ENCODE peak calls at places on chromosomes 16 and 17, in five cellular contexts. J is trophoblast cell, N is H9, S is mesenchymal stem cell, K is H1. O is an unnamed sample.
A peak's percentile ranks its signal among the peaks of the same experiment; 100 is the strongest.

GRCh38 chr17:30389755-30390300 is 11.1 kb downstream of the CPD start:
- DNase-seq in N (no peak), K (no peak), J (peak; percentile 76), S (no peak), O (no peak)

GRCh38 chr17:74149597-74150427 is 53.7 kb upstream of the RPL38 start:
- DNase-seq in S (no peak), N (peak; percentile 36), J (no peak), K (no peak), O (no peak)

GRCh38 chr17:59483860-59484259 is 81.5 kb upstream of the DHX40 start:
- DNase-seq in K (no peak), S (no peak), N (no peak), J (no peak), O (no peak)

GRCh38 chr17:45115015-45115625 is 17.2 kb downstream of the PLCD3 start:
- DNase-seq in N (no peak), J (no peak), K (no peak), S (no peak), O (no peak)

GRCh38 chr16:66881964-66882508 is 1.7 kb downstream of the PDP2 start:
- DNase-seq in J (no peak), K (no peak), N (no peak), S (no peak), O (no peak)

GRCh38 chr17:5809056-5809455 is 224.7 kb upstream of the NLRP1 start:
- DNase-seq in K (no peak), S (no peak), J (no peak), N (peak; percentile 14), O (no peak)

GRCh38 chr16:12545292-12545610 is 258.4 kb downstream of the CPPED1 start:
- DNase-seq in N (no peak), S (no peak), K (no peak), J (no peak), O (no peak)

GRCh38 chr16:21156767-21157467 is 1.6 kb upstream of the LDAF1 start:
- DNase-seq in K (no peak), N (peak; percentile 63), S (peak; percentile 83), J (peak; percentile 78), O (peak; percentile 59)

GRCh38 chr17:36128411-36128978 is 24.9 kb downstream of the CCL4 start:
- DNase-seq in N (no peak), J (no peak), K (no peak), S (no peak), O (no peak)

GRCh38 chr16:47734987-47735594 is 274.0 kb downstream of the PHKB start:
- DNase-seq in J (no peak), S (no peak), N (no peak), K (no peak), O (no peak)

GRCh38 chr16:4944333-4945281 is 7.7 kb upstream of the PPL start:
- DNase-seq in N (peak; percentile 90), K (no peak), J (peak; percentile 79), S (peak; percentile 98), O (no peak)

GRCh38 chr16:23967018-23967417 is 131.2 kb downstream of the PRKCB start:
- DNase-seq in K (no peak), S (no peak), J (no peak), N (no peak), O (no peak)

GRCh38 chr16:2516391-2517240 is 2.9 kb downstream of the ATP6V0C start:
- DNase-seq in S (peak; percentile 46), J (no peak), N (no peak), K (no peak), O (no peak)

GRCh38 chr17:70078549-70078948 is 3.5 kb downstream of the KCNJ16 start:
- DNase-seq in S (no peak), N (no peak), J (no peak), K (no peak), O (no peak)

GRCh38 chr16:81521141-81521626 is 76.6 kb downstream of the CMIP start:
- DNase-seq in J (no peak), N (no peak), S (no peak), K (no peak), O (no peak)

GRCh38 chr17:38749222-38750043 is 1.3 kb upstream of the PCGF2 start:
- DNase-seq in N (peak; percentile 93), J (peak; percentile 52), K (no peak), S (peak; percentile 68), O (peak; percentile 77)

GRCh38 chr16:55730115-55730514 is 74.3 kb downstream of the SLC6A2 start:
- DNase-seq in K (no peak), N (no peak), S (no peak), J (no peak), O (no peak)

GRCh38 chr17:82281502-82282238 is 8.2 kb upstream of the CSNK1D start:
- DNase-seq in J (no peak), K (no peak), S (no peak), N (no peak), O (no peak)

GRCh38 chr17:80453980-80454556 is 22.3 kb downstream of the NPTX1 start:
- DNase-seq in S (no peak), J (no peak), N (no peak), K (no peak), O (no peak)

GRCh38 chr17:40440166-40440565 is 3.1 kb upstream of the IGFBP4 start:
- DNase-seq in K (no peak), J (no peak), S (no peak), N (no peak), O (no peak)

GRCh38 chr16:1612320-1613111 is at the start of gene CRAMP1:
- DNase-seq in N (no peak), J (peak; percentile 67), S (peak; percentile 52), K (no peak), O (peak; percentile 8)

GRCh38 chr16:89643769-89644300 is 13.7 kb downstream of the CHMP1A start:
- DNase-seq in S (no peak), N (no peak), K (no peak), J (no peak), O (no peak)

GRCh38 chr16:68733570-68733969 is 3.5 kb upstream of the CDH1 start:
- DNase-seq in K (no peak), N (no peak), J (no peak), S (no peak), O (no peak)

GRCh38 chr16:57541754-57542435 is 548 bp upstream of the ADGRG5 start:
- DNase-seq in S (no peak), J (no peak), N (peak; percentile 10), K (no peak), O (no peak)

GRCh38 chr16:62478903-62479458 is 442.7 kb upstream of the CDH8 start:
- DNase-seq in S (no peak), N (no peak), K (no peak), J (no peak), O (no peak)

GRCh38 chr17:1267471-1267947 is 2.7 kb upstream of the BHLHA9 start:
- DNase-seq in J (peak; percentile 28), K (no peak), N (peak; percentile 32), S (no peak), O (no peak)

GRCh38 chr17:17964710-17965109 is 7.5 kb downstream of the TOM1L2 start:
- DNase-seq in J (no peak), S (no peak), K (no peak), N (no peak), O (no peak)

GRCh38 chr17:17960500-17961050 is 11.6 kb downstream of the TOM1L2 start:
- DNase-seq in N (no peak), J (peak; percentile 82), K (no peak), S (no peak), O (no peak)

GRCh38 chr17:17963694-17964436 is 8.3 kb downstream of the TOM1L2 start:
- DNase-seq in N (no peak), K (no peak), J (peak; percentile 52), S (no peak), O (no peak)

GRCh38 chr17:17965152-17965721 is 7.0 kb downstream of the TOM1L2 start:
- DNase-seq in J (no peak), N (no peak), S (no peak), K (no peak), O (no peak)

GRCh38 chr17:17963066-17963465 is 9.1 kb downstream of the TOM1L2 start:
- DNase-seq in K (no peak), J (no peak), S (no peak), N (no peak), O (no peak)
- H2BK12ac ChIP-seq in K (no peak overlapping the region), J (peak overlapping the region; percentile 47), S (no peak overlapping the region), N (no peak overlapping the region), O (no peak overlapping the region)

DNA sequence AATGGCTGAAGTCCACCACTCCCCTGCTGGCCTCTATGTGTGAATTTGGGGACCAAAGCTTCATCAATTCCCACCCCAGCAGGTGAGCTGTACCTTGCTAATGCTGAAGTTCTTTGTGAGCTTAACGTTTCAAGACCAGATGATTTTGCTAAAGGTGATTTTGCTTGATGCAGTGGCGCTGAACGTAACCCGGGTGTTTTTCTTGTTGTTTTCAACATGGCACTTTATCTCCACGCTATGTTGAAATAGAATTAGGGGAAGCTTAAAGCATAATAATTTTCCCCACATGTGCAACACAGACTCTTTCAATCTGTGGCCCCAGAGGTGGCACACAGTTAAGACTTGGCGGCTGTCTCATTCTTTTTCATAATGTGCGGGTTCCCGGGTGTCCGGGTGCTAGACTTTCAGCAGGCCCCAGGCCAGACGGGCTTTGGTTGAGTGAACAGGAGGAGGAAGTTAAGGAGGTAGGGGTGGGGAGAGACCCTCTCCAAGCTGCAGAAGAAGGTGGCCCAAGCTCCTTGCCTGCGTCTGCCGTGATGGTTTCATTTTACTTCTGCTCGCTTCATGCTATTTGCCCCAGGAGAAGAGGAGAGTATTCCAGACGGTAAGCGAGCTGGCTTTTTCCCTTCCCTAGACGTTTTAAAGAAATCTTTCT is 4.0 kb downstream of the FOXC2 start:
- DNase-seq in N (peak; percentile 32), J (no peak), K (no peak), S (no peak), O (no peak)
- H3K14ac ChIP-seq in N (no peak overlapping the region), J (no peak overlapping the region), K (no peak overlapping the region), S (no peak overlapping the region), O (no peak overlapping the region)

GRCh38 chr17:16870253-16871245 is 101.4 kb downstream of the TNFRSF13B start:
- DNase-seq in K (no peak), S (no peak), J (no peak), N (peak; percentile 24), O (no peak)

GRCh38 chr17:16875662-16876061 is 96.3 kb downstream of the TNFRSF13B start:
- DNase-seq in K (no peak), S (no peak), J (no peak), N (no peak), O (no peak)

GRCh38 chr17:16873654-16874035 is 98.3 kb downstream of the TNFRSF13B start:
- DNase-seq in N (peak; percentile 26), S (no peak), J (no peak), K (no peak), O (no peak)

GRCh38 chr17:16872836-16873653 is 98.9 kb downstream of the TNFRSF13B start:
- DNase-seq in S (peak; percentile 4), K (no peak), N (peak; percentile 83), J (peak; percentile 25), O (peak; percentile 35)

DNA sequence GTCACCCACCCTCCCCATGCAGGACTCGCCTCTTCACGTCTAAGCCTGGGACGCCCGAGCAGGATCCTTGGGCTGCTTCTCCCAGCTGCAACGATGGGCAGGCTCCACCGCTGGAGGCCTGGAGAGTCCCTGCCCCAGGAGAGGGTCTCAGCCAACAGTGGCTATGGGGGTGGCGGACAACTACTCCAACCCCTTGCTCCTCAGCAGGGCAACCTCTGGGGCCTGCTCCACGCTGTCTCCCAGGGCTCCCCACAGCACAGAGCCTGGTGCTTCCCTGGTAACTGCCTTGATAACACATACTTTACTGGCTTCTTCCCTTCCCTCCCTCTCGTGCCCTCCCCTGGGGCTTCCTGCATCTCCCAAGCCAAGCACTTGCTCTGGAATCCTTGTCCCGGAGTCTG is 99.6 kb downstream of the TNFRSF13B start:
- DNase-seq in K (no peak), S (no peak), J (no peak), N (peak; percentile 26), O (no peak)
- H2BK12ac ChIP-seq in K (no peak overlapping the region), S (no peak overlapping the region), J (no peak overlapping the region), N (no peak overlapping the region), O (no peak overlapping the region)

GRCh38 chr17:37131670-37132620 is 183.2 kb downstream of the AATF start:
- DNase-seq in J (no peak), S (no peak), K (no peak), N (no peak), O (no peak)
- H3K14ac ChIP-seq in J (no peak overlapping the region), S (no peak overlapping the region), K (no peak overlapping the region), N (no peak overlapping the region), O (no peak overlapping the region)